ENCODE peak calls at places on chromosomes 1 and 21, in seven cellular contexts. L is activated naive CD4-positive, alpha-beta T cell; T is NCI-H460; B is SHP77; O is T-helper 2 cell; D is NCI-H1092; K is fibroblast of mammary gland. E is an unnamed sample.

GRCh38 chr1:212162635-212163034 is 122.6 kb upstream of the PPP2R5A start:
- DNase-seq in D (no peak), O (peak), K (peak), T (no peak), B (no peak), L (no peak), E (no peak)

GRCh38 chr1:907611-908451 is 15.9 kb upstream of the SAMD11 start:
- DNase-seq in D (no peak), K (no peak), O (no peak), T (no peak), B (no peak), L (no peak), E (no peak)

GRCh38 chr1:53166912-53167311 is 24.5 kb upstream of the SLC1A7 start:
- DNase-seq in K (no peak), B (no peak), O (no peak), T (no peak), L (no peak), D (no peak), E (no peak)

GRCh38 chr1:26275580-26276431 is 4.1 kb upstream of the SH3BGRL3 start:
- DNase-seq in T (peak), D (peak), O (peak), L (no peak), K (peak), B (peak), E (no peak)

GRCh38 chr1:228163004-228163753 is 2.4 kb upstream of the IBA57 start:
- DNase-seq in D (no peak), B (no peak), O (no peak), K (peak), L (no peak), T (no peak), E (no peak)

GRCh38 chr1:1355376-1355775 is 3.0 kb downstream of the MXRA8 start:
- DNase-seq in B (no peak), L (no peak), K (peak), T (no peak), D (no peak), O (no peak), E (no peak)

GRCh38 chr21:41598561-41599511 is 90.9 kb upstream of the TMPRSS2 start:
- DNase-seq in K (peak), B (no peak), D (peak), L (no peak), T (no peak), O (no peak), E (no peak)

GRCh38 chr1:160407819-160408801 is 7.7 kb downstream of the VANGL2 start:
- DNase-seq in D (no peak), L (no peak), B (no peak), T (no peak), O (no peak), K (peak), E (no peak)

GRCh38 chr21:29117372-29117955 is 13.0 kb upstream of the MAP3K7CL start:
- DNase-seq in L (no peak), T (no peak), O (no peak), B (no peak), K (no peak), D (no peak), E (no peak)

GRCh38 chr1:183739640-183740385 is 65.1 kb upstream of the RGL1 start:
- DNase-seq in B (no peak), D (no peak), O (no peak), T (no peak), L (no peak), K (peak), E (no peak)

GRCh38 chr1:19640363-19641316 is 3.5 kb upstream of the NBL1 start:
- DNase-seq in O (no peak), B (peak), L (no peak), K (no peak), D (peak), T (no peak), E (no peak)

GRCh38 chr1:39317910-39318633 is 113.6 kb downstream of the MACF1 start:
- DNase-seq in T (no peak), O (no peak), K (no peak), D (no peak), B (no peak), L (no peak), E (no peak)

GRCh38 chr1:204081791-204082513 is 9.0 kb downstream of the SOX13 start:
- DNase-seq in O (no peak), D (no peak), K (no peak), B (no peak), T (no peak), L (no peak), E (no peak)

GRCh38 chr1:4662723-4663122 is 8.3 kb downstream of the AJAP1 start:
- DNase-seq in D (no peak), L (no peak), O (no peak), T (no peak), K (no peak), B (no peak), E (no peak)

GRCh38 chr1:207002731-207003146 is 29.8 kb downstream of the C1orf116 start:
- DNase-seq in L (no peak), T (no peak), O (no peak), D (no peak), K (no peak), B (no peak), E (no peak)

GRCh38 chr21:18244721-18245486 is at the start of gene CHODL:
- DNase-seq in O (no peak), L (no peak), B (no peak), K (no peak), D (peak), T (no peak), E (no peak)

GRCh38 chr1:201861448-201861847 is 27.2 kb upstream of the SHISA4 start:
- DNase-seq in T (no peak), K (no peak), B (no peak), L (no peak), D (no peak), O (no peak), E (no peak)

GRCh38 chr1:117535776-117536175 is 70.1 kb upstream of the TENT5C start:
- DNase-seq in K (no peak), D (no peak), L (no peak), T (no peak), B (no peak), O (no peak), E (no peak)

GRCh38 chr21:25350056-25350455 is 257.2 kb downstream of the MRPL39 start:
- DNase-seq in O (no peak), K (peak), D (no peak), B (no peak), L (no peak), T (no peak), E (no peak)

GRCh38 chr1:47856994-47857393 is 140.2 kb downstream of the TRABD2B start:
- DNase-seq in L (no peak), O (no peak), D (no peak), T (no peak), B (no peak), K (no peak), E (no peak)

GRCh38 chr1:117976381-117976780 is 46.8 kb downstream of the WDR3 start:
- DNase-seq in K (no peak), O (no peak), B (no peak), T (no peak), L (no peak), D (no peak), E (no peak)

GRCh38 chr21:31660134-31660565 is 657 bp downstream of the SOD1 start:
- DNase-seq in K (no peak), L (no peak), O (no peak), D (peak), B (peak), T (no peak), E (no peak)

GRCh38 chr1:110673197-110673701 is 1.5 kb downstream of the KCNA3 start:
- DNase-seq in L (no peak), T (no peak), K (no peak), D (no peak), B (no peak), O (peak), E (no peak)

GRCh38 chr1:183093821-183094287 is 70.6 kb downstream of the LAMC1 start:
- DNase-seq in T (peak), B (no peak), O (no peak), D (no peak), L (no peak), K (peak), E (no peak)

GRCh38 chr1:4172659-4173599 is 272.9 kb upstream of the C1orf174 start:
- DNase-seq in K (no peak), B (no peak), T (no peak), O (no peak), D (no peak), L (no peak), E (peak)

GRCh38 chr1:117809764-117810163 is 119.7 kb downstream of the GDAP2 start:
- DNase-seq in B (no peak), K (no peak), D (no peak), O (no peak), L (no peak), T (no peak), E (no peak)

GRCh38 chr1:24875257-24875656 is 54.8 kb downstream of the RUNX3 start:
- DNase-seq in B (no peak), O (no peak), L (no peak), D (no peak), T (no peak), K (no peak), E (no peak)

GRCh38 chr1:116316373-116316772 is 56.7 kb upstream of the ATP1A1 start:
- DNase-seq in D (no peak), K (no peak), L (no peak), O (no peak), B (no peak), T (no peak), E (no peak)

GRCh38 chr1:157626099-157626498 is 28.2 kb upstream of the FCRL4 start:
- DNase-seq in T (no peak), D (no peak), K (no peak), O (no peak), L (no peak), B (peak), E (no peak)

GRCh38 chr1:99554727-99555126 is 91.2 kb upstream of the PALMD start:
- DNase-seq in L (no peak), O (no peak), D (no peak), T (no peak), B (no peak), K (no peak), E (no peak)

GRCh38 chr1:41153750-41154274 is 88.3 kb downstream of the SCMH1 start:
- DNase-seq in B (no peak), T (no peak), D (no peak), K (no peak), L (no peak), O (no peak), E (no peak)

GRCh38 chr1:206916000-206916709 is 5.6 kb downstream of the FCMR start:
- DNase-seq in D (no peak), T (no peak), B (no peak), L (no peak), O (no peak), K (no peak), E (no peak)

E was measured in NCI-H1436 treated with DMSO at 0.1 percent for 48 hours.